ENCODE peak calls at places on chromosomes 12 and 14, in six cellular contexts. O is CD4-positive, alpha-beta T cell; T is GM12878; L is pancreas; M is tibial artery; C is uterus. Q is an unnamed sample. For H3K9me3, the result is how much of the 10 kb centered on the place peaks cover.

GRCh38 chr12:132484891-132485441 is 5.0 kb upstream of the FBRSL1 start:
- DNase-seq in O (no peak), T (no peak), L (no peak), M (no peak), C (no peak), Q (no peak)

GRCh38 chr12:100926669-100927248 is 132.2 kb downstream of the ANO4 start:
- DNase-seq in O (no peak), T (no peak), L (peak), M (no peak), C (no peak), Q (no peak)

GRCh38 chr12:63013302-63013701 is 78.4 kb upstream of the PPM1H start:
- DNase-seq in O (no peak), T (no peak), L (no peak), M (no peak), C (no peak), Q (no peak)

GRCh38 chr12:110252716-110253115 is 28.3 kb upstream of the ATP2A2 start:
- DNase-seq in O (no peak), T (no peak), L (no peak), M (no peak), C (no peak), Q (peak)

GRCh38 chr12:4027412-4027811 is 154.2 kb upstream of the PARP11 start:
- DNase-seq in O (peak), T (no peak), L (no peak), M (no peak), C (no peak), Q (no peak)

GRCh38 chr12:50401383-50402155 is 884 bp downstream of the LARP4 start:
- DNase-seq in O (no peak), T (no peak), L (peak), M (peak), C (peak), Q (no peak)

GRCh38 chr12:48985901-48986300 is 7.8 kb downstream of the WNT1 start:
- DNase-seq in O (no peak), T (no peak), L (no peak), M (no peak), C (no peak), Q (no peak)

GRCh38 chr12:124626841-124627502 is 59.6 kb upstream of the NCOR2 start:
- DNase-seq in O (no peak), T (no peak), L (no peak), M (peak), C (peak), Q (peak)

GRCh38 chr14:55599250-55599879 is 19.4 kb downstream of the KTN1 start:
- DNase-seq in O (no peak), T (no peak), L (peak), M (peak), C (peak), Q (peak)

GRCh38 chr12:124720019-124720686 is 143.5 kb downstream of the SCARB1 start:
- DNase-seq in O (no peak), T (no peak), L (no peak), M (no peak), C (peak), Q (no peak)

GRCh38 chr12:123384994-123385376 is 1.1 kb downstream of the KMT5A start:
- DNase-seq in O (no peak), T (no peak), L (no peak), M (no peak), C (no peak), Q (no peak)

GRCh38 chr14:24403294-24404013 is 4.7 kb downstream of the NYNRIN start:
- DNase-seq in O (no peak), T (no peak), L (no peak), M (no peak), C (no peak), Q (no peak)

GRCh38 chr14:91250912-91251311 is 6.4 kb upstream of the GPR68 start:
- DNase-seq in O (no peak), T (no peak), L (no peak), M (no peak), C (no peak), Q (no peak)

GRCh38 chr12:124862768-124863408 is 776 bp downstream of the SCARB1 start:
- DNase-seq in O (no peak), T (no peak), L (no peak), M (no peak), C (no peak), Q (no peak)

GRCh38 chr12:75666980-75667359 is 155.6 kb upstream of the KRR1 start:
- DNase-seq in O (no peak), T (no peak), L (no peak), M (no peak), C (no peak), Q (no peak)

DNA sequence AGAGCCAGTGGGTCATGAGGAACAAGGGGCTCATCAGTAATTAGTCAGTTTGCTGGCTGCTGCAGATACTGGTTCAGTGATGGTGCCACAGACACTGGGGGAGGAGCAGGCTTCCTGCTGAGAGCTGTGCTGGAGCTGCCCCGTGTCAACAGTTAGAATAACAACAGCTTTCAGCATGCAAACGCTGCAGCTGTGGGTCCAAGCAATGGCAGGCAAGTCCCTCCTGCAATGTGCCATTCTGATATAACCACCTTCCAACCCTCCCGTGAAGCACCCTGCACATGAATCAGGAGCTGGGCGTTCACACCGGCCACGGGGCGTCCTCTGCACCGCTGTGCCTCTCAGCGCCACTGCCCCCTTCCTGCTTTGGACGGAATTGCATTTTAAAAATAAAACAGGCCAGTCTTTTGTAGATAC is 258.4 kb upstream of the SFSWAP start:
- DNase-seq in O (no peak), T (no peak), L (no peak), M (no peak), C (no peak), Q (no peak)
- TF ChIP-seq CTCF in O (no peak), T (peak), L (no peak), M (no peak), C (no peak), Q (peak)

GRCh38 chr14:26863736-26864135 is 265.9 kb upstream of the NOVA1 start:
- DNase-seq in O (no peak), T (no peak), L (no peak), M (no peak), C (no peak), Q (no peak)
- H3K9me3 ChIP-seq in O (under half), T (under half), L (under half), M (under half), C (under half), Q (under half)

DNA sequence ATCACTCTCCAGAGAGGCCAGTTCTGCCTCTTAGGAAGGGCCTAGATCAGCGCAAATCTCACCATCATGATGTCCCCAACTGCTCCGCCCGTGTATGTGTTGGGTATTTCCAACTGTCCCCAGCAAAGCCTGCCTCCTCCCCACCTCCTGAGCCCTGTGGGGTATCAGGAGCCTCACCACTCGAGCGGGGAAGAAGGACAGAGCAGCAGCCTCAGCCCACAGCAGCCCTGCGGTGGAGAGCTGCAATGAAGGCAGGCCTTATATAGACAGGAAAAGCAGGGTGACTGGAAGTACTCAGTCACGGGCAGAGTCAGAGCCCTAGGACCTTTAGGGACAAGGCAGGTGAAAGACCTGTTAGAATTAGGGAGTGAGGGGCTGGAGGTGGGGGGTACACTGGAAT is 358.2 kb downstream of the CACNA1C start:
- DNase-seq in O (no peak), T (no peak), L (no peak), M (no peak), C (no peak), Q (no peak)
- H3K27ac ChIP-seq in O (no peak), T (no peak), L (no peak), M (no peak), C (no peak), Q (no peak)

GRCh38 chr14:69612759-69613145 is 1.4 kb downstream of the SUSD6 start:
- DNase-seq in O (no peak), T (no peak), L (no peak), M (no peak), C (no peak), Q (no peak)
- TF ChIP-seq CTCF in O (peak), T (peak), L (no peak), M (no peak), C (no peak), Q (peak)

DNA sequence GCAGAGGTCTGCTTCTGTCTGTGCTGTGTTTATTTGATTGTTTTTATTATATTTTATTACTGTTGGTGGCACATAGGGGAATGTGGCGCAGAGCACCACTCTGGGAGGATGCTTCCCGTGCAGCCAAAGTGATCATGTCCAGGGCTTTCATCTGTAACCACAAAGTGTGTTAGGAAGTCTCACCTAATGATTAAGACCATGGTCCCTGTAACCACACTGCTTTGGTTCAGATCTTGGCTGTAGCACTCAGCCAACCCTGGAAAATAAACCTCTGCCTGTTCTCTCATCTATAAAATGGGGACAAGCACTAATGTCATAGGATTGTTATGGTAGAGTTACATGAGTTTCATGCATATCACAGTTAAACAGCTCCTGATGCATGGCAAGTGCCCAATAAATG is 1.9 kb downstream of the RESF1 start:
- DNase-seq in O (no peak), T (no peak), L (no peak), M (no peak), C (no peak), Q (no peak)
- H3K9me3 ChIP-seq in O (under half), T (under half), L (under half), M (under half), C (under half), Q (under half)

DNA sequence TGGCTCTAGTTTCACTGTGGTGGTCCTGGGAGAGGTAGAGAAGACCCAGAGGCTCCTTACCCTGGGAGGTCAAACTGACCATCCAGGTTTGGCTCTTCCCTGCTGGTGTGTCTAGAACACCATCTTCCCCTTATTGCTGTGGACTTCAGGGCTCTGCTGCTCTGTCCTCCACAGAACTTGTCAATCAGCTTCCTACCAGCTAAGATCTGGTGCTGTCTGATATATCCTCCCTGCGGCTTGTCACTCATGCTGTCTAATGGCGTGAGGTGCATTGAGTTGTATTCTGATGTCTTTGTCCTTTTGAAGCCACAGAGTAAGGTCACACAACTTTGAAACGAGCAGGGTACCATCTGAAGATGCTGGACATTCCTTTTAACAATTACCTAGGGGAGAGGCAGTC is 7.2 kb upstream of the C1RL start:
- DNase-seq in O (no peak), T (no peak), L (no peak), M (no peak), C (no peak), Q (no peak)
- H3K27ac ChIP-seq in O (no peak), T (no peak), L (no peak), M (no peak), C (no peak), Q (no peak)

Q was measured in left ventricle myocardium inferior.